ENCODE peak calls at places on chromosome 13, in nine cellular contexts. One of them, this sample, is unnamed.

GRCh38 chr13:100610399-100611347 is 22.1 kb upstream of the GGACT start:
- DNase-seq in H1: no peak
- DNase-seq in sigmoid colon: no peak
- DNase-seq in GM12878: peak; percentile 12
- DNase-seq in ovary: no peak
- DNase-seq in tibial nerve: no peak
- DNase-seq in A549: no peak
- DNase-seq in stomach: no peak
- DNase-seq in HepG2: no peak
- DNase-seq in this sample: no peak

GRCh38 chr13:39353988-39354387 is 249.0 kb downstream of the LHFPL6 start:
- DNase-seq in stomach: no peak
- DNase-seq in A549: no peak
- DNase-seq in ovary: no peak
- DNase-seq in H1: no peak
- DNase-seq in GM12878: no peak
- DNase-seq in tibial nerve: no peak
- DNase-seq in HepG2: no peak
- DNase-seq in sigmoid colon: no peak
- DNase-seq in this sample: no peak

GRCh38 chr13:73138276-73138950 is 79.6 kb downstream of the KLF5 start:
- DNase-seq in sigmoid colon: no peak
- DNase-seq in ovary: no peak
- DNase-seq in GM12878: no peak
- DNase-seq in HepG2: peak; percentile 21
- DNase-seq in tibial nerve: no peak
- DNase-seq in H1: no peak
- DNase-seq in stomach: peak; percentile 69
- DNase-seq in A549: peak; percentile 52
- DNase-seq in this sample: no peak

GRCh38 chr13:114299604-114300305 is 14.5 kb upstream of the CHAMP1 start:
- DNase-seq in A549: no peak
- DNase-seq in HepG2: no peak
- DNase-seq in ovary: no peak
- DNase-seq in GM12878: no peak
- DNase-seq in H1: no peak
- DNase-seq in tibial nerve: no peak
- DNase-seq in stomach: no peak
- DNase-seq in sigmoid colon: no peak
- DNase-seq in this sample: no peak

GRCh38 chr13:114099918-114100445 is 32.4 kb downstream of the RASA3 start:
- DNase-seq in stomach: no peak
- DNase-seq in HepG2: peak; percentile 15
- DNase-seq in ovary: peak; percentile 22
- DNase-seq in sigmoid colon: peak; percentile 67
- DNase-seq in A549: peak; percentile 26
- DNase-seq in H1: no peak
- DNase-seq in GM12878: no peak
- DNase-seq in tibial nerve: no peak
- DNase-seq in this sample: peak; percentile 26

GRCh38 chr13:47822036-47822435 is 179.0 kb downstream of the SUCLA2 start:
- DNase-seq in stomach: no peak
- DNase-seq in GM12878: no peak
- DNase-seq in H1: no peak
- DNase-seq in tibial nerve: no peak
- DNase-seq in A549: no peak
- DNase-seq in HepG2: no peak
- DNase-seq in sigmoid colon: no peak
- DNase-seq in ovary: no peak
- DNase-seq in this sample: no peak

GRCh38 chr13:24215007-24215633 is 54.6 kb downstream of the SPATA13 start:
- DNase-seq in GM12878: no peak
- DNase-seq in stomach: no peak
- DNase-seq in HepG2: no peak
- DNase-seq in tibial nerve: no peak
- DNase-seq in A549: no peak
- DNase-seq in H1: no peak
- DNase-seq in ovary: no peak
- DNase-seq in sigmoid colon: no peak
- DNase-seq in this sample: no peak

GRCh38 chr13:35502456-35502855 is 26.0 kb upstream of the MAB21L1 start:
- DNase-seq in A549: no peak
- DNase-seq in GM12878: no peak
- DNase-seq in sigmoid colon: no peak
- DNase-seq in HepG2: no peak
- DNase-seq in stomach: no peak
- DNase-seq in H1: no peak
- DNase-seq in tibial nerve: no peak
- DNase-seq in ovary: no peak
- DNase-seq in this sample: no peak

GRCh38 chr13:60396008-60396782 is 825 bp upstream of the TDRD3 start:
- DNase-seq in tibial nerve: peak; percentile 78
- DNase-seq in A549: peak; percentile 69
- DNase-seq in sigmoid colon: peak; percentile 94
- DNase-seq in HepG2: peak; percentile 83
- DNase-seq in stomach: peak; percentile 91
- DNase-seq in ovary: peak; percentile 84
- DNase-seq in GM12878: peak; percentile 82
- DNase-seq in H1: peak; percentile 73
- DNase-seq in this sample: peak; percentile 94

GRCh38 chr13:43744630-43745029 is 42.1 kb downstream of the ENOX1 start:
- DNase-seq in stomach: no peak
- DNase-seq in GM12878: no peak
- DNase-seq in H1: no peak
- DNase-seq in A549: no peak
- DNase-seq in tibial nerve: no peak
- DNase-seq in HepG2: no peak
- DNase-seq in ovary: no peak
- DNase-seq in sigmoid colon: no peak
- DNase-seq in this sample: no peak

GRCh38 chr13:24511019-24511823 is 1.4 kb downstream of the PARP4 start:
- DNase-seq in HepG2: peak; percentile 26
- DNase-seq in ovary: no peak
- DNase-seq in A549: peak; percentile 25
- DNase-seq in sigmoid colon: no peak
- DNase-seq in stomach: peak; percentile 53
- DNase-seq in GM12878: peak; percentile 63
- DNase-seq in H1: no peak
- DNase-seq in tibial nerve: peak; percentile 26
- DNase-seq in this sample: peak; percentile 56

GRCh38 chr13:99386495-99386894 is 79.3 kb upstream of the GPR183 start:
- DNase-seq in tibial nerve: no peak
- DNase-seq in stomach: no peak
- DNase-seq in GM12878: no peak
- DNase-seq in A549: no peak
- DNase-seq in sigmoid colon: no peak
- DNase-seq in HepG2: no peak
- DNase-seq in H1: no peak
- DNase-seq in ovary: no peak
- DNase-seq in this sample: no peak

GRCh38 chr13:101499406-101499805 is 46.9 kb downstream of the ITGBL1 start:
- DNase-seq in tibial nerve: no peak
- DNase-seq in stomach: no peak
- DNase-seq in HepG2: no peak
- DNase-seq in ovary: no peak
- DNase-seq in A549: no peak
- DNase-seq in sigmoid colon: no peak
- DNase-seq in H1: no peak
- DNase-seq in GM12878: no peak
- DNase-seq in this sample: no peak

GRCh38 chr13:104301216-104301975 is 1235.2 kb upstream of the SLC10A2 start:
- DNase-seq in stomach: no peak
- DNase-seq in A549: no peak
- DNase-seq in GM12878: no peak
- DNase-seq in sigmoid colon: no peak
- DNase-seq in HepG2: no peak
- DNase-seq in tibial nerve: no peak
- DNase-seq in H1: no peak
- DNase-seq in ovary: no peak
- DNase-seq in this sample: no peak

GRCh38 chr13:36536546-36536945 is 104.3 kb downstream of the CCNA1 start:
- DNase-seq in GM12878: no peak
- DNase-seq in ovary: no peak
- DNase-seq in A549: no peak
- DNase-seq in sigmoid colon: no peak
- DNase-seq in HepG2: no peak
- DNase-seq in H1: no peak
- DNase-seq in stomach: no peak
- DNase-seq in tibial nerve: no peak
- DNase-seq in this sample: no peak

GRCh38 chr13:36531746-36532486 is 99.6 kb downstream of the CCNA1 start:
- DNase-seq in stomach: no peak
- DNase-seq in GM12878: no peak
- DNase-seq in sigmoid colon: no peak
- DNase-seq in ovary: no peak
- DNase-seq in tibial nerve: peak; percentile 16
- DNase-seq in A549: no peak
- DNase-seq in H1: no peak
- DNase-seq in HepG2: no peak
- DNase-seq in this sample: no peak

GRCh38 chr13:36530861-36531590 is 98.7 kb downstream of the CCNA1 start:
- DNase-seq in tibial nerve: no peak
- DNase-seq in sigmoid colon: no peak
- DNase-seq in A549: no peak
- DNase-seq in GM12878: no peak
- DNase-seq in HepG2: no peak
- DNase-seq in H1: no peak
- DNase-seq in ovary: no peak
- DNase-seq in stomach: no peak
- DNase-seq in this sample: no peak

GRCh38 chr13:36530050-36530789 is 97.9 kb downstream of the CCNA1 start:
- DNase-seq in GM12878: no peak
- DNase-seq in ovary: no peak
- DNase-seq in HepG2: no peak
- DNase-seq in A549: no peak
- DNase-seq in stomach: no peak
- DNase-seq in tibial nerve: no peak
- DNase-seq in H1: no peak
- DNase-seq in sigmoid colon: no peak
- DNase-seq in this sample: no peak

GRCh38 chr13:36533806-36534205 is 101.5 kb downstream of the CCNA1 start:
- DNase-seq in sigmoid colon: no peak
- DNase-seq in stomach: no peak
- DNase-seq in HepG2: no peak
- DNase-seq in H1: no peak
- DNase-seq in A549: no peak
- DNase-seq in ovary: no peak
- DNase-seq in GM12878: no peak
- DNase-seq in tibial nerve: no peak
- DNase-seq in this sample: no peak
- TF ChIP-seq POLR2A in sigmoid colon: no peak
- TF ChIP-seq POLR2A in stomach: no peak
- TF ChIP-seq POLR2A in HepG2: no peak
- TF ChIP-seq POLR2A in H1: no peak
- TF ChIP-seq POLR2A in A549: no peak
- TF ChIP-seq POLR2A in ovary: no peak
- TF ChIP-seq POLR2A in GM12878: no peak
- TF ChIP-seq POLR2A in tibial nerve: no peak
- TF ChIP-seq POLR2A in this sample: no peak

DNA sequence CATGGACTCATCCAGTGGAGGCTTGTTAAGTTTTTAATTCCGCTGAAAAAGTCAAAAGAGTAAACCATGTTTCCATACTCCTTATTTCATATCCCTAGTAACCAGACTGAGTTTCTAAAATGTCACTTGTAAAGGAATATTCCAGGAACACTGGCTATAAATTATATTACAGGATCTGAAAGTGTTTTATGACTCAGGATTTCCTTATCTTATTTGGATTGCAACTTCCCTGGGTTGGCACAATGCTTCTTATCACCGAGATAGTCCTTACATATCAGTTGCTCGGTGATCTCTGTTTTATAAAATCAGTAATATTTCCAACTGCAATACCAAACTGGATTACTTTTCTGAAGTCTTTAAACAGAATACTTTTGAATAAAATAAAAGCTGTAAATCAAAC is 180.3 kb upstream of the TSC22D1 start:
- DNase-seq in GM12878: no peak
- DNase-seq in H1: no peak
- DNase-seq in stomach: no peak
- DNase-seq in sigmoid colon: no peak
- DNase-seq in A549: no peak
- DNase-seq in tibial nerve: no peak
- DNase-seq in HepG2: no peak
- DNase-seq in ovary: no peak
- DNase-seq in this sample: no peak
- H3K27ac ChIP-seq in GM12878: no peak overlapping the region
- H3K27ac ChIP-seq in H1: no peak overlapping the region
- H3K27ac ChIP-seq in stomach: no peak overlapping the region
- H3K27ac ChIP-seq in sigmoid colon: no peak overlapping the region
- H3K27ac ChIP-seq in A549: peak overlapping the region; percentile 79
- H3K27ac ChIP-seq in tibial nerve: no peak overlapping the region
- H3K27ac ChIP-seq in HepG2: no peak overlapping the region
- H3K27ac ChIP-seq in ovary: no peak overlapping the region
- H3K27ac ChIP-seq in this sample: peak overlapping the region; percentile 78

DNA sequence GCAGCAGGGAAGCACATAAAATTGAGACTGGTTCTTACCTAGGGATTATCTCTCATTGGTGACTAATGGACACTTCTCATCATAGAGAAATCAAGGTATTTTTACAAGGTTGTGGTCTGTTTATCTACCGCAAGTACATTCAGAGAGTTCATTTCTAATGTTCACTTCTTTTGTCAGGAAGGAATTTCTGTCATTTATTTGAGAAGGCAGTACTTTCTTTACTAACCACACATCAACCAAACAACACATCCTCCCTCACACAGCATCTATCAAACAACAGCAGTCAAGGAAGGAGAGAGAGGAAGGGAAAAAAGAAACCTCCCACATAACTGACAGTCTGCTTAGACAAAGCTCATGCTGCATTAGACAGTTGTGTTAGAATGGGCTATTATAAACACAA is 182.3 kb upstream of the KLF12 start:
- DNase-seq in stomach: no peak
- DNase-seq in ovary: no peak
- DNase-seq in GM12878: no peak
- DNase-seq in HepG2: no peak
- DNase-seq in sigmoid colon: no peak
- DNase-seq in tibial nerve: no peak
- DNase-seq in A549: no peak
- DNase-seq in H1: no peak
- DNase-seq in this sample: no peak
- TF ChIP-seq EP300 in stomach: no peak
- TF ChIP-seq EP300 in ovary: no peak
- TF ChIP-seq EP300 in GM12878: no peak
- TF ChIP-seq EP300 in HepG2: no peak
- TF ChIP-seq EP300 in sigmoid colon: no peak
- TF ChIP-seq EP300 in tibial nerve: no peak
- TF ChIP-seq EP300 in A549: no peak
- TF ChIP-seq EP300 in H1: no peak
- TF ChIP-seq EP300 in this sample: no peak

DNA sequence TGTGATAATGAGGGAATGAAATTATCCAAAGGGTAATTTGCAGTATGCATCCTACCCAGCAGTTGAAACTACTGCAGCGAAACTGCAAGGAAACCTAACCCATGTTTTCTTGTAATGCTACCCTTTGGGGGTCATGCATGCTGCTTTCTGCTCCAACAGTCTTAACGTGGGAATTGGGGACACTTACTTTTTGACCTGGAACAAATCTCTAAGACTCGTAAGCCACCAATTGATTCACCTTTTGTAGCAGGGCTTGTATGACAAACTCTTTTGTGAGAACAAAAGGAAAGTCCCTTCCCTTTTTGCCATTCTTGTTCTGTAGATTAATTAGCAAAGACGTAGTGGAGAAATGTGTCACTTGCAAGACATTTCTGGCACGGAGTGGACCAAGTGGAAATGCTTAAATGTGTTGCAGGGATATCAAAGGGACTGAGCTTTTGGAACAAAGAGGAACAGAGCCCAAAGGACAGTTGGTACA is 27.4 kb downstream of the LRCH1 start:
- DNase-seq in GM12878: peak; percentile 75
- DNase-seq in tibial nerve: no peak
- DNase-seq in A549: no peak
- DNase-seq in ovary: no peak
- DNase-seq in H1: no peak
- DNase-seq in stomach: no peak
- DNase-seq in sigmoid colon: no peak
- DNase-seq in HepG2: no peak
- DNase-seq in this sample: no peak
- TF ChIP-seq POLR2A in GM12878: no peak
- TF ChIP-seq POLR2A in tibial nerve: no peak
- TF ChIP-seq POLR2A in A549: no peak
- TF ChIP-seq POLR2A in ovary: no peak
- TF ChIP-seq POLR2A in H1: no peak
- TF ChIP-seq POLR2A in stomach: no peak
- TF ChIP-seq POLR2A in sigmoid colon: no peak
- TF ChIP-seq POLR2A in HepG2: no peak
- TF ChIP-seq POLR2A in this sample: no peak

This sample was measured in transverse colon.